ENCODE peak calls at places on chromosomes 16 and 17, in eight cellular contexts. E is heart left ventricle, A is uterus, H is IMR-90, K is adrenal gland, Y is body of pancreas, U is A549, B is right lobe of liver. J is an unnamed sample. For H3K9me3, the result is how much of the 10 kb centered on the place peaks cover.

GRCh38 chr17:77863814-77864161 is 94.7 kb upstream of the TNRC6C start:
- DNase-seq in E (peak), A (no peak), H (no peak), K (no peak), Y (no peak), U (no peak), B (no peak), J (no peak)

GRCh38 chr17:19750835-19751234 is 2.7 kb upstream of the ALDH3A1 start:
- DNase-seq in E (no peak), A (no peak), H (no peak), K (no peak), Y (no peak), U (peak), B (peak), J (no peak)

GRCh38 chr16:23286131-23286532 is 16.0 kb upstream of the SCNN1B start:
- DNase-seq in E (no peak), A (no peak), H (peak), K (no peak), Y (no peak), U (no peak), B (no peak), J (no peak)

GRCh38 chr16:75043175-75043937 is 44.5 kb downstream of the ZNRF1 start:
- DNase-seq in E (no peak), A (peak), H (no peak), K (no peak), Y (peak), U (no peak), B (no peak), J (no peak)

GRCh38 chr17:1783834-1784611 is 22.2 kb downstream of the SERPINF1 start:
- DNase-seq in E (peak), A (peak), H (peak), K (peak), Y (peak), U (peak), B (peak), J (peak)

GRCh38 chr17:40015005-40015997 is at the start of gene CSF3:
- DNase-seq in E (no peak), A (peak), H (no peak), K (no peak), Y (peak), U (no peak), B (no peak), J (peak)

GRCh38 chr16:4370570-4371480 is 823 bp upstream of the VASN start:
- DNase-seq in E (peak), A (peak), H (peak), K (peak), Y (peak), U (no peak), B (no peak), J (no peak)

GRCh38 chr16:87160218-87160617 is 157.0 kb downstream of the C16orf95 start:
- DNase-seq in E (no peak), A (no peak), H (no peak), K (peak), Y (peak), U (no peak), B (peak), J (no peak)

GRCh38 chr17:79905832-79906231 is 66.6 kb upstream of the CBX4 start:
- DNase-seq in E (no peak), A (no peak), H (no peak), K (no peak), Y (no peak), U (peak), B (no peak), J (no peak)

GRCh38 chr16:651844-652243 is 2.7 kb downstream of the WDR90 start:
- DNase-seq in E (no peak), A (no peak), H (no peak), K (peak), Y (no peak), U (no peak), B (no peak), J (no peak)

GRCh38 chr16:86718118-86718517 is 139.8 kb downstream of the FOXL1 start:
- DNase-seq in E (no peak), A (no peak), H (peak), K (no peak), Y (no peak), U (peak), B (no peak), J (no peak)

GRCh38 chr17:2398655-2399571 is 1.9 kb downstream of the MNT start:
- DNase-seq in E (peak), A (peak), H (peak), K (peak), Y (peak), U (peak), B (peak), J (peak)

GRCh38 chr17:64084086-64084939 is 45.6 kb downstream of the ERN1 start:
- DNase-seq in E (no peak), A (no peak), H (peak), K (no peak), Y (peak), U (peak), B (no peak), J (peak)

GRCh38 chr16:53429221-53429943 is 4.9 kb upstream of the RBL2 start:
- DNase-seq in E (no peak), A (peak), H (peak), K (peak), Y (peak), U (no peak), B (no peak), J (no peak)

GRCh38 chr16:53465606-53466290 is 31.5 kb downstream of the RBL2 start:
- DNase-seq in E (no peak), A (no peak), H (peak), K (peak), Y (peak), U (peak), B (no peak), J (no peak)

GRCh38 chr16:18839555-18839954 is 38.2 kb upstream of the ARL6IP1 start:
- DNase-seq in E (no peak), A (no peak), H (no peak), K (no peak), Y (peak), U (no peak), B (no peak), J (peak)

GRCh38 chr16:10934325-10935107 is 7.8 kb downstream of the DEXI start:
- DNase-seq in E (no peak), A (no peak), H (no peak), K (no peak), Y (no peak), U (no peak), B (no peak), J (no peak)

GRCh38 chr17:67531291-67531690 is 154.2 kb downstream of the PITPNC1 start:
- DNase-seq in E (peak), A (no peak), H (no peak), K (peak), Y (peak), U (no peak), B (no peak), J (no peak)

GRCh38 chr16:52469775-52470174 is 77.2 kb downstream of the TOX3 start:
- DNase-seq in E (no peak), A (no peak), H (no peak), K (no peak), Y (no peak), U (peak), B (no peak), J (no peak)

GRCh38 chr16:19542138-19542821 is 13.2 kb upstream of the VPS35L start:
- DNase-seq in E (no peak), A (no peak), H (no peak), K (no peak), Y (no peak), U (no peak), B (no peak), J (no peak)

GRCh38 chr17:9107527-9107926 is 86.2 kb downstream of the NTN1 start:
- DNase-seq in E (no peak), A (no peak), H (no peak), K (no peak), Y (no peak), U (no peak), B (no peak), J (no peak)

GRCh38 chr16:73176577-73177013 is 128.7 kb upstream of the ZFHX3 start:
- DNase-seq in E (peak), A (no peak), H (peak), K (no peak), Y (no peak), U (peak), B (no peak), J (no peak)

GRCh38 chr17:9360610-9361571 is 214.7 kb downstream of the STX8 start:
- DNase-seq in E (no peak), A (no peak), H (peak), K (peak), Y (peak), U (peak), B (peak), J (no peak)

GRCh38 chr16:72367841-72368240 is 195.9 kb upstream of the PMFBP1 start:
- DNase-seq in E (no peak), A (no peak), H (no peak), K (no peak), Y (no peak), U (no peak), B (no peak), J (no peak)

GRCh38 chr17:40910441-40910841 is 25.4 kb upstream of the KRT20 start:
- DNase-seq in E (no peak), A (no peak), H (peak), K (no peak), Y (no peak), U (no peak), B (no peak), J (no peak)

GRCh38 chr17:63150994-63151464 is 185.0 kb downstream of the TANC2 start:
- DNase-seq in E (no peak), A (no peak), H (peak), K (no peak), Y (no peak), U (no peak), B (no peak), J (no peak)

GRCh38 chr17:36534117-36534880 is at the start of gene MYO19:
- DNase-seq in E (peak), A (peak), H (peak), K (peak), Y (peak), U (peak), B (peak), J (peak)

GRCh38 chr16:19582050-19582784 is 26.7 kb downstream of the VPS35L start:
- DNase-seq in E (no peak), A (no peak), H (no peak), K (no peak), Y (no peak), U (peak), B (no peak), J (no peak)

GRCh38 chr16:58843675-58844074 is 109.6 kb upstream of the GOT2 start:
- DNase-seq in E (no peak), A (no peak), H (peak), K (no peak), Y (no peak), U (peak), B (no peak), J (no peak)

GRCh38 chr17:57939797-57940196 is 15.4 kb downstream of the CUEDC1 start:
- DNase-seq in E (no peak), A (no peak), H (no peak), K (no peak), Y (peak), U (no peak), B (no peak), J (no peak)

GRCh38 chr17:17063546-17064122 is 21.4 kb downstream of the MPRIP start:
- DNase-seq in E (peak), A (no peak), H (no peak), K (peak), Y (peak), U (peak), B (peak), J (peak)

GRCh38 chr17:27489045-27489715 is 32.9 kb downstream of the KSR1 start:
- DNase-seq in E (peak), A (peak), H (peak), K (peak), Y (no peak), U (peak), B (peak), J (peak)

GRCh38 chr16:13049688-13050087 is 148.3 kb downstream of the SHISA9 start:
- DNase-seq in E (no peak), A (no peak), H (no peak), K (no peak), Y (no peak), U (no peak), B (no peak), J (no peak)

GRCh38 chr17:51734462-51734861 is 424.1 kb downstream of the CA10 start:
- DNase-seq in E (no peak), A (no peak), H (no peak), K (no peak), Y (peak), U (no peak), B (no peak), J (no peak)

GRCh38 chr16:27314161-27314723 is 468 bp downstream of the IL4R start:
- DNase-seq in E (peak), A (peak), H (peak), K (peak), Y (peak), U (peak), B (peak), J (peak)

DNA sequence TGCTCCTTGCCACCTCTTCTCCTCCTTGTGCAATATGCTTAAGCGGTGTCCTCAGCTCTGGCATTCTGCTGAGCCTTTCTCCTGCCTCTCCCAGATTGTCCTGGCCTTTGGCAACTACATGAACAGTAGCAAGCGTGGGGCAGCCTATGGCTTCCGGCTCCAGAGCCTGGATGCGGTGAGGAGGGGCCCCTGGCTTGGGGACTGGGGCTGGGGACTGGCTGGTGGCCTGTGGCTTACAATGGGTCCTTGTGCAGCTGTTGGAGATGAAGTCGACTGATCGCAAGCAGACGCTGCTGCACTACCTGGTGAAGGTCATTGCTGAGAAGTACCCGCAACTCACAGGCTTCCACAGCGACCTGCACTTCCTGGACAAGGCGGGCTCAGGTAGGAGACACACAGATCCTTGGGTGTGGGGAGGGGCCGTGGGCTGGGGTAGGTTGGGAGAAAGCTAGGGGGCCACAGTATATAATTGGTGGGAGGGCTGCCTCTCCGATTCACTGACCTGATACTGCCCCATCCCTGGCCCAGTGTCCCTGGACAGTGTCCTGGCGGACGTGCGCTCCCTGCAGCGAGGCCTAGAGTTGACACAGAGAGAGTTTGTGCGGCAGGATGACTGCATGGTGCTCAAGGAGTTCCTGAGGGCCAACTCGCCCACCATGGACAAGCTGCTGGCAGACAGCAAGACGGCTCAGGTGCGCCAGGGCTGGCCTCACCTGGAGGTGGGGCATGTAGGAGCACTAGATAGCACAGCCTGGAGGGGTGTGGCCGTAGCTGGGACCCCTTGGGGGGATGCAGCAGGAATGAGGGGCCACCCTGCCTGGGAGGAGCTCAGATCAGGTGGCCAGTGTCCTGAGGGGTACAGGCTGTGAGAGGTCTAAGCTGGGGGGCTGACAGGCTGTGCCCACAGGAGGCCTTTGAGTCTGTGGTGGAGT is 16.9 kb downstream of the SPATA32 start:
- DNase-seq in E (no peak), A (no peak), H (no peak), K (no peak), Y (no peak), U (no peak), B (no peak), J (no peak)
- TF ChIP-seq POLR2A in E (no peak), A (no peak), H (no peak), K (no peak), Y (no peak), U (peak), B (no peak), J (no peak)

GRCh38 chr17:74413491-74413890 is 18.4 kb upstream of the GPRC5C start:
- DNase-seq in E (no peak), A (no peak), H (no peak), K (no peak), Y (no peak), U (no peak), B (no peak), J (no peak)

GRCh38 chr17:74417178-74418045 is 14.5 kb upstream of the GPRC5C start:
- DNase-seq in E (no peak), A (no peak), H (no peak), K (no peak), Y (peak), U (peak), B (no peak), J (peak)

GRCh38 chr17:74412581-74412980 is 19.3 kb upstream of the GPRC5C start:
- DNase-seq in E (no peak), A (no peak), H (no peak), K (no peak), Y (no peak), U (no peak), B (no peak), J (no peak)

GRCh38 chr17:74414510-74414909 is 17.4 kb upstream of the GPRC5C start:
- DNase-seq in E (no peak), A (no peak), H (no peak), K (no peak), Y (no peak), U (no peak), B (no peak), J (no peak)

DNA sequence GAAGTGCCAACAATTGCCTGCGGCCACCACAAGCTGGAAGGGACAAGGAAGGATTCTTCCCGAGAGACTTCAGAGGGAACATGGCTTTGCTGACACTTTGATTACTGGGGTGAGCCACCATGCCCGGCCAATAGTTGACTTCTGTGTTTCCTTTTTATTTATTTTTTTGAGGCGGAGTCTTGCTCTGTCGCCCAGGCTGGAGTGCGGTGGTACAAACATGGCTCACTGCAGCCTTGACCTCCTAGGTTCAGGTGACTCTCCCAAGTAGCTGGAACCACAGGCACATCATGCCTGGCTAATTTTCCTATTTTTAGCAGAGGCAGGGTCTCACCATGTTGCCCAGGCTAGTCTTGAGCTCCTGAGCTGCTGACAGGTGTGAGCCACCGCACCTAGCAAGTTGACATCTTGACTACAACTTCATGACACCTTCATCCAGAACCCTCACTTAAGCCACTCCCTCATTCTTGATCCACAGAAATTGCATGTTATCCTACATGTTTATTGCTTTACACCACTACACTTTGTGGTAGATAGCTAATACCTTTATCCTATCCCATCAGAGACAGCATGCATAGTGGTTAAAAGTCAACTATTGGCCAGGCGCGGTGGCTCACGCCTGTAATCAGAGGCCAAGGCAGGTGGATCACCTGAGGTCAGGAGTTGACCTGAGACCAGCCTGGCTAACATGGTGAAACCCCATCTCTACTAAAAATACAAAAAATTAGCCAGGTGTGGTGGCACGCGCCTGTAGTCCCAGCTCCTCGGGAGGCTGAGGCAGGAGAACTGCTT is 16.1 kb upstream of the GPRC5C start:
- DNase-seq in E (no peak), A (no peak), H (no peak), K (no peak), Y (no peak), U (no peak), B (no peak), J (no peak)
- H3K9me3 ChIP-seq in E (under half), A (under half), H (under half), K (under half), Y (under half), U (under half), B (under half), J (under half)

GRCh38 chr17:41976142-41976768 is 9.7 kb downstream of the CNP start:
- DNase-seq in E (no peak), A (no peak), H (no peak), K (peak), Y (no peak), U (no peak), B (no peak), J (no peak)
- TF ChIP-seq POLR2A in E (no peak), A (no peak), H (no peak), K (no peak), Y (no peak), U (no peak), B (no peak), J (no peak)

GRCh38 chr16:35298460-35299243 is 1839.2 kb downstream of the TP53TG3F start:
- DNase-seq in E (no peak), A (no peak), H (no peak), K (no peak), Y (no peak), U (no peak), B (no peak), J (no peak)

GRCh38 chr16:35296962-35297653 is 1837.7 kb downstream of the TP53TG3F start:
- DNase-seq in E (no peak), A (no peak), H (no peak), K (no peak), Y (no peak), U (no peak), B (no peak), J (no peak)

DNA sequence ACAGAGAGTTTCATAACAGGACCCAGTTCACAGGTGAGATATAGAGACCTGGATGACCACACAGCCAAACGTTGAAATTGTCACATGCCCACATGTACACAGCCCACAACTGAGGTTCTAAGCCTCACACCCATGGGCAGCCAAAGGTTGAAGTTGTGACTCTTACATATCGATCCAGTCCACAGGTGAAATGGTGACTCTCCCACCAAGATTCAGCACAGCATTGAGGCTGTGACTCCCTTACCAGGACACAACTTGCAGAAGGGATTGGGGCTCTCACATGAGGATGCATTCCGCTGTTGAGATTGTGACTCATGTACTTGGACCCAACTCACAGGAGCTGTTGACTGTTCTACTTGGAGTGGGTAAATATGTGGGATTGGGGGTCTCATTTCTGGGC is 1836.4 kb downstream of the TP53TG3F start:
- DNase-seq in E (no peak), A (no peak), H (no peak), K (no peak), Y (no peak), U (no peak), B (no peak), J (no peak)
- H3K9me3 ChIP-seq in E (under half), A (under half), H (under half), K (under half), Y (under half), U (under half), B (under half), J (under half)

GRCh38 chr16:2778692-2778958 is 1.5 kb upstream of the ELOB start:
- DNase-seq in E (no peak), A (peak), H (no peak), K (no peak), Y (no peak), U (no peak), B (no peak), J (no peak)

GRCh38 chr16:2779151-2779920 is 2.3 kb upstream of the ELOB start:
- DNase-seq in E (no peak), A (peak), H (no peak), K (no peak), Y (no peak), U (no peak), B (no peak), J (no peak)

GRCh38 chr16:2776500-2777139 is 460 bp downstream of the ELOB start:
- DNase-seq in E (no peak), A (no peak), H (no peak), K (no peak), Y (no peak), U (no peak), B (no peak), J (no peak)

GRCh38 chr16:2775765-2776499 is 1.1 kb downstream of the ELOB start:
- DNase-seq in E (no peak), A (no peak), H (no peak), K (no peak), Y (no peak), U (no peak), B (no peak), J (no peak)

GRCh38 chr16:2777231-2777902 is at the start of gene ELOB:
- DNase-seq in E (peak), A (peak), H (peak), K (peak), Y (peak), U (peak), B (peak), J (peak)
- TF ChIP-seq POLR2A in E (peak), A (peak), H (peak), K (peak), Y (peak), U (peak), B (peak), J (no peak)